ENCODE peak calls at places on chromosomes 12 and 14, in four cellular contexts. One of them, this sample, is unnamed.

GRCh38 chr12:97960741-97961608 is 498.4 kb downstream of the RMST start:
- DNase-seq in left lung: no peak
- DNase-seq in IMR-90: no peak
- DNase-seq in body of pancreas: peak; percentile 41
- DNase-seq in this sample: no peak

GRCh38 chr12:104115587-104115975 is 22.4 kb downstream of the NFYB start:
- DNase-seq in left lung: no peak
- DNase-seq in IMR-90: no peak
- DNase-seq in body of pancreas: no peak
- DNase-seq in this sample: no peak

GRCh38 chr14:36363704-36364103 is 43.3 kb upstream of the MBIP start:
- DNase-seq in left lung: no peak
- DNase-seq in IMR-90: no peak
- DNase-seq in body of pancreas: no peak
- DNase-seq in this sample: no peak

GRCh38 chr12:58067610-58068387 is 126.4 kb downstream of the ATP23 start:
- DNase-seq in left lung: no peak
- DNase-seq in IMR-90: peak; percentile 57
- DNase-seq in body of pancreas: no peak
- DNase-seq in this sample: peak; percentile 65

GRCh38 chr14:73243341-73243740 is 6.0 kb downstream of the PAPLN start:
- DNase-seq in left lung: no peak
- DNase-seq in IMR-90: no peak
- DNase-seq in body of pancreas: no peak
- DNase-seq in this sample: no peak

GRCh38 chr12:30880061-30880460 is 46.5 kb upstream of the TSPAN11 start:
- DNase-seq in left lung: no peak
- DNase-seq in IMR-90: no peak
- DNase-seq in body of pancreas: no peak
- DNase-seq in this sample: no peak

GRCh38 chr12:638948-639557 is 24.2 kb downstream of the NINJ2 start:
- DNase-seq in left lung: no peak
- DNase-seq in IMR-90: no peak
- DNase-seq in body of pancreas: no peak
- DNase-seq in this sample: no peak

GRCh38 chr12:57248934-57249742 is 1.8 kb downstream of the STAC3 start:
- DNase-seq in left lung: no peak
- DNase-seq in IMR-90: no peak
- DNase-seq in body of pancreas: no peak
- DNase-seq in this sample: no peak

GRCh38 chr12:50132505-50133135 is 20.6 kb downstream of the COX14 start:
- DNase-seq in left lung: no peak
- DNase-seq in IMR-90: peak; percentile 61
- DNase-seq in body of pancreas: no peak
- DNase-seq in this sample: no peak

GRCh38 chr14:95095991-95096390 is 61.3 kb downstream of the DICER1 start:
- DNase-seq in left lung: no peak
- DNase-seq in IMR-90: no peak
- DNase-seq in body of pancreas: no peak
- DNase-seq in this sample: no peak

GRCh38 chr14:36129181-36129580 is 47.3 kb downstream of the PTCSC3 start:
- DNase-seq in left lung: no peak
- DNase-seq in IMR-90: no peak
- DNase-seq in body of pancreas: no peak
- DNase-seq in this sample: no peak

GRCh38 chr12:84134797-84135366 is 777.7 kb downstream of the SLC6A15 start:
- DNase-seq in left lung: no peak
- DNase-seq in IMR-90: peak; percentile 57
- DNase-seq in body of pancreas: no peak
- DNase-seq in this sample: peak; percentile 20

GRCh38 chr12:124469193-124469888 is 98.1 kb downstream of the NCOR2 start:
- DNase-seq in left lung: no peak
- DNase-seq in IMR-90: no peak
- DNase-seq in body of pancreas: no peak
- DNase-seq in this sample: no peak

GRCh38 chr14:50082308-50082742 is 34.0 kb downstream of the VCPKMT start:
- DNase-seq in left lung: no peak
- DNase-seq in IMR-90: no peak
- DNase-seq in body of pancreas: no peak
- DNase-seq in this sample: no peak

GRCh38 chr12:50614167-50614762 is 109.5 kb downstream of the DIP2B start:
- DNase-seq in left lung: no peak
- DNase-seq in IMR-90: peak; percentile 78
- DNase-seq in body of pancreas: no peak
- DNase-seq in this sample: peak; percentile 82

GRCh38 chr14:100610511-100611217 is 23.4 kb upstream of the BEGAIN start:
- DNase-seq in left lung: no peak
- DNase-seq in IMR-90: peak; percentile 36
- DNase-seq in body of pancreas: no peak
- DNase-seq in this sample: no peak

GRCh38 chr14:104970231-104971068 is 7.7 kb downstream of the AHNAK2 start:
- DNase-seq in left lung: peak; percentile 76
- DNase-seq in IMR-90: peak; percentile 81
- DNase-seq in body of pancreas: no peak
- DNase-seq in this sample: peak; percentile 85

GRCh38 chr12:10716704-10717315 is 6.3 kb downstream of the YBX3 start:
- DNase-seq in left lung: peak; percentile 75
- DNase-seq in IMR-90: peak; percentile 92
- DNase-seq in body of pancreas: peak; percentile 78
- DNase-seq in this sample: peak; percentile 92

GRCh38 chr14:54894995-54895394 is 7.6 kb downstream of the GCH1 start:
- DNase-seq in left lung: no peak
- DNase-seq in IMR-90: peak; percentile 45
- DNase-seq in body of pancreas: no peak
- DNase-seq in this sample: peak; percentile 51

GRCh38 chr14:43894534-43894933 is 612.5 kb downstream of the FSCB start:
- DNase-seq in left lung: no peak
- DNase-seq in IMR-90: peak; percentile 0
- DNase-seq in body of pancreas: no peak
- DNase-seq in this sample: no peak

GRCh38 chr12:62827855-62828254 is 107.1 kb downstream of the PPM1H start:
- DNase-seq in left lung: no peak
- DNase-seq in IMR-90: no peak
- DNase-seq in body of pancreas: no peak
- DNase-seq in this sample: no peak

GRCh38 chr12:99140017-99140726 is 495.1 kb downstream of the APAF1 start:
- DNase-seq in left lung: no peak
- DNase-seq in IMR-90: no peak
- DNase-seq in body of pancreas: no peak
- DNase-seq in this sample: no peak

GRCh38 chr12:12201274-12201758 is 65.5 kb downstream of the LRP6 start:
- DNase-seq in left lung: no peak
- DNase-seq in IMR-90: peak; percentile 65
- DNase-seq in body of pancreas: no peak
- DNase-seq in this sample: peak; percentile 69

GRCh38 chr12:96368233-96368632 is 32.0 kb downstream of the CDK17 start:
- DNase-seq in left lung: no peak
- DNase-seq in IMR-90: no peak
- DNase-seq in body of pancreas: no peak
- DNase-seq in this sample: no peak

GRCh38 chr12:117743746-117744145 is 225.0 kb downstream of the KSR2 start:
- DNase-seq in left lung: no peak
- DNase-seq in IMR-90: no peak
- DNase-seq in body of pancreas: no peak
- DNase-seq in this sample: no peak

GRCh38 chr12:13195244-13195643 is 1.3 kb upstream of the EMP1 start:
- DNase-seq in left lung: no peak
- DNase-seq in IMR-90: peak; percentile 63
- DNase-seq in body of pancreas: no peak
- DNase-seq in this sample: peak; percentile 84

GRCh38 chr14:57066887-57067513 is 201.7 kb downstream of the EXOC5 start:
- DNase-seq in left lung: no peak
- DNase-seq in IMR-90: peak; percentile 2
- DNase-seq in body of pancreas: peak; percentile 64
- DNase-seq in this sample: peak; percentile 14

GRCh38 chr14:63896278-63896720 is 43.5 kb downstream of the SYNE2 start:
- DNase-seq in left lung: peak; percentile 43
- DNase-seq in IMR-90: peak; percentile 71
- DNase-seq in body of pancreas: peak; percentile 70
- DNase-seq in this sample: peak; percentile 84

GRCh38 chr12:119229837-119230236 is 51.1 kb downstream of the HSPB8 start:
- DNase-seq in left lung: no peak
- DNase-seq in IMR-90: peak; percentile 42
- DNase-seq in body of pancreas: no peak
- DNase-seq in this sample: peak; percentile 66
- H3K27ac ChIP-seq in left lung: no peak overlapping the region
- H3K27ac ChIP-seq in IMR-90: no peak overlapping the region
- H3K27ac ChIP-seq in body of pancreas: no peak overlapping the region
- H3K27ac ChIP-seq in this sample: no peak overlapping the region

DNA sequence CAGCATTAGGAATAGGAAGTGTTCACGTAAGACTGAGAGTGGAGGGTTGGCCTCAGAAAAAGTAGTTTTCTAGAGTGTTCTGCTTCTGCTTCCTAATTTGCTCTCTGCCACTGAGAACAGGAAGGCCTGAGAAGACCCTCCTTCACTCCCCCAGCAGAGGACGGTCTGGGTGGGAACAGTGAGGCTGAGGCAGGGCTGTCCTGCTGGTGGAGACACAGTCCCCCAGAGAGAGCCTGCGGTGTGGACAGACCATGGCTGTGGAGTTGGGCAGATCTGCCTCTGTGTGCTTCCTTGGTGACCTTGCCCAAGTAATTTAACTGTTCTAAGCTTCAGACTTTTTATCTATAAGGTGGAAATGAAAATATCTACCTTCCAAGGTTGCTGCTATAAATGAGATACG is 182.3 kb downstream of the DACT1 start:
- DNase-seq in left lung: no peak
- DNase-seq in IMR-90: no peak
- DNase-seq in body of pancreas: no peak
- DNase-seq in this sample: no peak
- TF ChIP-seq CTCF in left lung: no peak
- TF ChIP-seq CTCF in IMR-90: no peak
- TF ChIP-seq CTCF in body of pancreas: no peak
- TF ChIP-seq CTCF in this sample: no peak

DNA sequence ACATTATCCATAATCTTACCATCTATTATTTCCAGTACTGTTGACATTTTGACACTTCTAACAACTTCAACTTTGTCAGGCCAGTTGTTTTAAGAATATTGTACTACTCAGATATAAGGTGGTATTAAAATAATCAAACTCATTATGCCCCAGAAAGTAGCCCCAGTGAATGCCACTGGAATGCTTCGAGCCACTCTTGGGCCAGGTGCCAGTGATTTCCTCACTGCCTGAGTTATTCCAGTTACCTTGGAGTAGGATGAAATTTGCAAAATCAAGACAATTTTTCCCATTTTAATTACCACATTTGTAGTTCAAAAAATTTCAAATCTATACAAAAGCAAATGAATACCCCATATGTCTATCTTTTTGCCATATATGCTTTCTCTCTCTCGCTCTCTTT is 9.2 kb downstream of the CIPC start:
- DNase-seq in left lung: no peak
- DNase-seq in IMR-90: no peak
- DNase-seq in body of pancreas: no peak
- DNase-seq in this sample: no peak
- H3K36me3 ChIP-seq in left lung: peaks cover 57% of the 10 kb centered on the region
- H3K36me3 ChIP-seq in IMR-90: peaks cover 10% of the 10 kb centered on the region
- H3K36me3 ChIP-seq in body of pancreas: peaks cover 3% of the 10 kb centered on the region
- H3K36me3 ChIP-seq in this sample: peaks cover 11% of the 10 kb centered on the region

DNA sequence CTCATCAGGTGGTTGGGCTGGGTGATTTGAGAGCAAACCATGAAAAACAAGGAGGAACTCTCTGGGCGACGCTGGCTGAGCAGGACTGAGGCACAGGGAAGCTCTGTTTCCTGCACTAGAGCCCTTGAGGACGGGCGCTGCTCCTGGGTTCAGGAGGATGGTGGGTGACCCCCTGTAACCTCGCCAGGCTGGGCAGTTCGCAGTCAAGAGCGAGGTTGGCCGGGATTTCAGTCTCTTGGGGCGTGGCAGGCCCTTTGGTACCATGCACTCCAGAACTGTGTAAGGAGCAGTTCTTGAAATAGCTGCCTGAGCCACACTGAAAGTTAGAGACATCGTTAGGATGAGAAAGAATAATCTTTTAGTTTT is 202.2 kb downstream of the TSPAN9 start:
- DNase-seq in left lung: no peak
- DNase-seq in IMR-90: no peak
- DNase-seq in body of pancreas: no peak
- DNase-seq in this sample: no peak
- H3K27ac ChIP-seq in left lung: no peak overlapping the region
- H3K27ac ChIP-seq in IMR-90: no peak overlapping the region
- H3K27ac ChIP-seq in body of pancreas: no peak overlapping the region
- H3K27ac ChIP-seq in this sample: no peak overlapping the region

DNA sequence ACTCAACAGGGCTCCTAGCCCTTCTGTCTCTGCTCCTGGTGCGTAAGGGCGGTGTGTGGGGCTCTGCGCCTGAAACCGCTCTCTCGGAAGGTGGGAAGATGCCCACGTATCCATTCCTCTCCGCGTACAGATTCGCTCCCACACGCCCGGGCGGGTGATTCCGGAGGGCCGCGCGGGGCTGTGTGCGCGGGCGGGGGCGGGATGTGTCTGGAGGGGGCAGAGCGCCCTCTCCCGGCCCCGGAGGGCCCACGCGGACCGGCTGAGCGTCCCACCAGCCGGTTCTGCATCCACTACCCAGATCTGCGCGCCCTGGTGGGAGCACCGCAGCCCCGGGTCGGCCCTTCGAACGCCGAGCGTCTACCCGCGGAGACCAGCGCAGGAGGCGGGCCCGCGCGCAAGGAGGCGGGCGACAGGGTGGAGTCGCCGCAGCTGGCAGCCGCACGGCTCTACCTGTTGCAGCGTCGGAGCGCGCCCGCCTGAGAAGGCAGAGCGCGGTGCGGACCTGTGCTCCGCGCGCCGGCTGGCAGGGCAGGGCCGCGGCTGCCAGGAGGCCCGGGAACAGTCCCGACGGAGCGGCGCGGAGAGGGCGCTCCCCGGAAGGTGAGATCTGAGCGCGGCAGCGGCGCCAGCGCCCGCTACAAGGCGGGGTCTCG is 1.4 kb upstream of the KCNK13 start:
- DNase-seq in left lung: peak; percentile 37
- DNase-seq in IMR-90: peak; percentile 51
- DNase-seq in body of pancreas: peak; percentile 29
- DNase-seq in this sample: peak; percentile 13
- TF ChIP-seq CTCF in left lung: peak; percentile 32
- TF ChIP-seq CTCF in IMR-90: peak; percentile 57
- TF ChIP-seq CTCF in body of pancreas: peak; percentile 40
- TF ChIP-seq CTCF in this sample: peak; percentile 57

This sample was measured in brain microvascular endothelial cell.